ENCODE peak calls at places on chromosomes 2 and 18, in eight cellular contexts. O is stimulated activated CD8-positive, alpha-beta memory T cell treated with anti-CD3 and anti-CD28 coated beads, Interleukin-15, amount 100 ng/mL, for 4 hours; Y is astrocyte of the spinal cord; R is stimulated activated CD4-positive, alpha-beta T cell treated with anti-CD3 and anti-CD28 coated beads, Interleukin-4, amount 100 ng/mL, for 24 hours; G is H9; J is EL; X is NCI-H1436; T is esophagus squamous epithelium. P is an unnamed sample.

GRCh38 chr2:240837621-240838020 is 17.6 kb upstream of the KIF1A start:
- DNase-seq in X (no peak), T (no peak), O (no peak), J (no peak), R (no peak), G (no peak), Y (no peak), P (no peak)

GRCh38 chr18:3224223-3224622 is 4.5 kb upstream of the MYOM1 start:
- DNase-seq in X (no peak), O (no peak), J (no peak), T (no peak), R (no peak), G (no peak), Y (no peak), P (no peak)

GRCh38 chr2:14516844-14517243 is 115.7 kb upstream of the LRATD1 start:
- DNase-seq in O (no peak), Y (peak), X (no peak), J (peak), R (no peak), T (no peak), G (no peak), P (no peak)

GRCh38 chr2:144836635-144837350 is 316.9 kb upstream of the ZEB2 start:
- DNase-seq in J (peak), T (no peak), Y (peak), X (no peak), R (no peak), G (no peak), O (no peak), P (no peak)

GRCh38 chr2:119606674-119607073 is 62.4 kb downstream of the CFAP221 start:
- DNase-seq in J (no peak), O (no peak), R (no peak), T (no peak), G (no peak), X (no peak), Y (no peak), P (no peak)

GRCh38 chr2:25259744-25260124 is 82.0 kb downstream of the DNMT3A start:
- DNase-seq in J (no peak), T (no peak), O (no peak), X (no peak), R (no peak), Y (no peak), G (peak), P (peak)

GRCh38 chr18:34789768-34790344 is 79.8 kb downstream of the DTNA start:
- DNase-seq in G (no peak), J (no peak), X (no peak), Y (no peak), R (no peak), O (no peak), T (no peak), P (no peak)

GRCh38 chr18:77155031-77155430 is 22.4 kb upstream of the MBP start:
- DNase-seq in R (no peak), Y (no peak), J (no peak), O (no peak), T (no peak), X (no peak), G (no peak), P (no peak)

GRCh38 chr2:39419282-39420223 is 17.5 kb downstream of the MAP4K3 start:
- DNase-seq in O (no peak), G (no peak), J (peak), Y (no peak), X (no peak), R (no peak), T (no peak), P (no peak)

GRCh38 chr2:128617029-128617590 is 298.4 kb upstream of the HS6ST1 start:
- DNase-seq in T (no peak), G (no peak), O (no peak), J (no peak), Y (no peak), R (no peak), X (no peak), P (no peak)

GRCh38 chr2:44777542-44777941 is 164.0 kb upstream of the SIX3 start:
- DNase-seq in R (no peak), G (no peak), Y (no peak), J (no peak), O (no peak), X (peak), T (no peak), P (no peak)

GRCh38 chr2:217092710-217093379 is 233.0 kb upstream of the TNP1 start:
- DNase-seq in J (no peak), X (no peak), G (no peak), O (no peak), T (no peak), Y (no peak), R (no peak), P (no peak)

GRCh38 chr2:196399736-196400691 is 228.6 kb upstream of the STK17B start:
- DNase-seq in X (no peak), R (no peak), G (no peak), Y (peak), T (no peak), O (no peak), J (peak), P (no peak)

GRCh38 chr2:189521686-189522434 is 58.7 kb downstream of the SLC40A1 start:
- DNase-seq in Y (no peak), O (no peak), G (no peak), J (no peak), R (no peak), T (no peak), X (no peak), P (no peak)

GRCh38 chr2:202941771-202942170 is 29.7 kb downstream of the CARF start:
- DNase-seq in G (no peak), R (no peak), O (no peak), T (no peak), Y (peak), X (no peak), J (peak), P (no peak)

GRCh38 chr2:176104338-176105077 is 2.6 kb upstream of the HOXD11 start:
- DNase-seq in T (no peak), O (no peak), J (peak), R (no peak), X (no peak), G (peak), Y (no peak), P (no peak)

GRCh38 chr18:42183746-42184145 is 228.7 kb downstream of the PIK3C3 start:
- DNase-seq in T (no peak), G (no peak), X (no peak), J (peak), Y (peak), O (no peak), R (no peak), P (no peak)

GRCh38 chr2:194867328-194867727 is 789.7 kb upstream of the SLC39A10 start:
- DNase-seq in X (peak), G (no peak), O (no peak), Y (peak), J (no peak), T (no peak), R (no peak), P (no peak)

GRCh38 chr2:48711343-48711742 is 44.2 kb downstream of the LHCGR start:
- DNase-seq in T (no peak), O (no peak), X (no peak), G (no peak), Y (no peak), R (no peak), J (peak), P (no peak)

GRCh38 chr2:12705742-12706141 is 11.0 kb upstream of the TRIB2 start:
- DNase-seq in Y (no peak), O (no peak), T (no peak), J (no peak), G (no peak), R (no peak), X (no peak), P (no peak)

GRCh38 chr18:22185723-22186386 is 16.5 kb downstream of the GATA6 start:
- DNase-seq in R (no peak), X (no peak), G (no peak), T (no peak), Y (no peak), O (no peak), J (no peak), P (no peak)

GRCh38 chr2:69305712-69306611 is 81.1 kb downstream of the GFPT1 start:
- DNase-seq in T (no peak), O (no peak), J (no peak), Y (peak), G (peak), R (no peak), X (no peak), P (no peak)

GRCh38 chr18:21763846-21764646 is 23.5 kb downstream of the MIB1 start:
- DNase-seq in G (no peak), R (no peak), T (no peak), O (no peak), Y (no peak), X (no peak), J (peak), P (no peak)

GRCh38 chr18:64409511-64409910 is 260.6 kb upstream of the LINC00305 start:
- DNase-seq in T (no peak), J (no peak), O (no peak), Y (peak), G (no peak), R (no peak), X (peak), P (no peak)